ENCODE peak calls at places on chromosomes 4 and X, in seven cellular contexts. V is K562, S is HCT116, I is GM12878, H is HepG2, F is H1, C is SK-N-SH. J is an unnamed sample.

GRCh38 chrX:149908308-149908707 is 21.1 kb upstream of the HSFX4 start:
- DNase-seq in S (no peak), F (no peak), H (no peak), I (peak), V (no peak), C (no peak), J (no peak)

GRCh38 chr4:61149278-61149677 is 50.8 kb upstream of the ADGRL3 start:
- DNase-seq in I (no peak), F (no peak), S (no peak), C (no peak), V (no peak), H (no peak), J (no peak)

GRCh38 chrX:70500826-70501225 is 56.2 kb downstream of the DLG3 start:
- DNase-seq in H (no peak), I (no peak), C (no peak), V (no peak), F (no peak), S (no peak), J (no peak)

GRCh38 chr4:7944568-7945220 is 5.0 kb upstream of the AFAP1 start:
- DNase-seq in H (peak), C (no peak), S (no peak), F (no peak), I (no peak), V (no peak), J (no peak)

GRCh38 chrX:119072771-119073170 is at the start of gene CT47C1:
- DNase-seq in H (no peak), V (peak), C (no peak), F (no peak), I (no peak), S (no peak), J (peak)

GRCh38 chr4:121668368-121669162 is 28.2 kb downstream of the ANXA5 start:
- DNase-seq in F (no peak), I (no peak), S (no peak), C (no peak), V (no peak), H (no peak), J (no peak)

GRCh38 chrX:118528089-118528753 is 32.6 kb downstream of the DOCK11 start:
- DNase-seq in H (no peak), C (no peak), I (peak), S (no peak), V (no peak), F (no peak), J (no peak)

GRCh38 chr4:60721680-60722079 is 478.4 kb upstream of the ADGRL3 start:
- DNase-seq in H (no peak), V (no peak), S (no peak), I (no peak), F (no peak), C (no peak), J (no peak)

GRCh38 chr4:3401436-3402171 is 40.2 kb upstream of the HGFAC start:
- DNase-seq in F (no peak), I (no peak), V (no peak), S (no peak), H (no peak), C (no peak), J (no peak)

GRCh38 chr4:37188100-37188499 is 56.4 kb upstream of the NWD2 start:
- DNase-seq in H (peak), F (peak), I (no peak), S (peak), V (peak), C (peak), J (no peak)

GRCh38 chr4:8672486-8672885 is 79.9 kb downstream of the CPZ start:
- DNase-seq in H (no peak), I (no peak), F (no peak), V (no peak), C (no peak), S (no peak), J (no peak)

GRCh38 chr4:124777007-124777406 is 64.5 kb upstream of the ANKRD50 start:
- DNase-seq in F (no peak), C (no peak), S (no peak), V (no peak), I (no peak), H (no peak), J (no peak)
- TF ChIP-seq JUND in F (no peak), C (no peak), S (no peak), V (no peak), I (no peak), H (no peak), J (no peak)

DNA sequence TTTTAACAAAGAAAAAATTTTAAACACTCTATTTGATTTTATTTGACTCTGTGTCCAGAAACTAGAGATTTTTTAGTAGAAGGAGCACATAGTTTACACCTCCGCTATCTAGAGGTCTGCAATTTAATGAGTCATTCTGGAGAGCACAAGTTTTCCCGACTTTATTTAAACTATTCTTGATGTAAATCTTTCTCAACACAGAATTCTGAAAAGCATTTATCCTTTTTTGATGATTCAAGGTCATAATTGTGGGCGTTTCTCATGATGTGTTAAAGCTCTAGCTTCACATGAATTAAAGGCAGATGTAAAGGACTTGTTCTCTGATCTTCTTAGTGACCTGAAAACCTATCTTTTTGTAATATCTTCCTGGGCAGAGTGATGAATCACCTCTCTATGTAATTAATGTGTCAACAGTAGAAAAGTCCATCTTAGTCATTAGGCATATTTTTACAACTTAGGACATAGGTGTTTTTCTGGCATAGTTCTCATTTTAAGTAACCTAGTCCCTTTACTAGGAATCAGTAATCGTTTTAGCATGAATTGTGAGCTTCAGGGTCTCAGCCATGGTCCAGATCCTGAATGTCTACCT is 128.8 kb downstream of the COMMD8 start:
- DNase-seq in H (no peak), S (no peak), C (no peak), F (no peak), I (no peak), V (no peak), J (no peak)
- TF ChIP-seq JUND in H (no peak), S (no peak), C (no peak), F (no peak), I (no peak), V (no peak), J (no peak)

DNA sequence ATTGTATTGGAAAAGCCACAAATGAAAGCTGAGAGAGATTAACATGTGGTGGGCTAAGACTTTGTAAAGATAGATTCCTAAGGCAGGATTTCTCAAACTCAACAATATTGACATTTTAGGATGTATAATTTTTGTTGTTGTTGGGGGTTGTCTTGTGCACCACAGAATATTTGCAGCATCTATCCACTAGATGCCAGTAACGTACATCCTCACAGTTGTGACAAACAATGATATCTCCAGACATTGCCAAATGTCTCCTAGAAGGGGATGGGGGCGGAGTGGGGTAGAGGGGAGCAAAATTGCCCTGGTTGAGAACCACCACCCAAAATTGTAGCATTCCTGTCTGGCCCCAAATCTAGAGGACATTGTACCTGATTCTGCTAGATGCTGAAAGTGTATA is 14.7 kb upstream of the CBR4 start:
- DNase-seq in S (peak), I (no peak), H (no peak), C (peak), F (no peak), V (peak), J (peak)
- TF ChIP-seq JUND in S (no peak), I (no peak), H (no peak), C (no peak), F (no peak), V (no peak), J (no peak)

GRCh38 chrX:8364369-8365141 is 100.1 kb upstream of the VCX3B start:
- DNase-seq in I (no peak), H (peak), S (no peak), C (peak), V (peak), F (peak), J (no peak)
- TF ChIP-seq JUND in I (no peak), H (no peak), S (no peak), C (no peak), V (no peak), F (no peak), J (no peak)

GRCh38 chr4:186693159-186693815 is 30.4 kb downstream of the FAT1 start:
- DNase-seq in S (peak), H (no peak), C (no peak), F (no peak), V (peak), I (no peak), J (no peak)
- TF ChIP-seq JUND in S (peak), H (no peak), C (no peak), F (no peak), V (peak), I (no peak), J (no peak)

GRCh38 chrX:12986164-12986779 is 11.4 kb downstream of the TMSB4X start:
- DNase-seq in F (no peak), V (peak), S (no peak), I (no peak), C (no peak), H (no peak), J (no peak)

GRCh38 chrX:12985336-12985735 is 10.4 kb downstream of the TMSB4X start:
- DNase-seq in S (no peak), F (no peak), I (no peak), H (no peak), C (no peak), V (no peak), J (no peak)

GRCh38 chrX:12987340-12987739 is 12.4 kb downstream of the TMSB4X start:
- DNase-seq in V (no peak), C (no peak), H (no peak), I (no peak), S (no peak), F (no peak), J (no peak)

GRCh38 chrX:12986886-12987285 is 12.0 kb downstream of the TMSB4X start:
- DNase-seq in C (no peak), S (no peak), I (no peak), H (no peak), V (no peak), F (no peak), J (no peak)

GRCh38 chrX:12984629-12985303 is 9.9 kb downstream of the TMSB4X start:
- DNase-seq in H (no peak), V (peak), F (no peak), S (peak), I (no peak), C (no peak), J (no peak)
- TF ChIP-seq JUND in H (no peak), V (peak), F (no peak), S (no peak), I (peak), C (no peak), J (no peak)

DNA sequence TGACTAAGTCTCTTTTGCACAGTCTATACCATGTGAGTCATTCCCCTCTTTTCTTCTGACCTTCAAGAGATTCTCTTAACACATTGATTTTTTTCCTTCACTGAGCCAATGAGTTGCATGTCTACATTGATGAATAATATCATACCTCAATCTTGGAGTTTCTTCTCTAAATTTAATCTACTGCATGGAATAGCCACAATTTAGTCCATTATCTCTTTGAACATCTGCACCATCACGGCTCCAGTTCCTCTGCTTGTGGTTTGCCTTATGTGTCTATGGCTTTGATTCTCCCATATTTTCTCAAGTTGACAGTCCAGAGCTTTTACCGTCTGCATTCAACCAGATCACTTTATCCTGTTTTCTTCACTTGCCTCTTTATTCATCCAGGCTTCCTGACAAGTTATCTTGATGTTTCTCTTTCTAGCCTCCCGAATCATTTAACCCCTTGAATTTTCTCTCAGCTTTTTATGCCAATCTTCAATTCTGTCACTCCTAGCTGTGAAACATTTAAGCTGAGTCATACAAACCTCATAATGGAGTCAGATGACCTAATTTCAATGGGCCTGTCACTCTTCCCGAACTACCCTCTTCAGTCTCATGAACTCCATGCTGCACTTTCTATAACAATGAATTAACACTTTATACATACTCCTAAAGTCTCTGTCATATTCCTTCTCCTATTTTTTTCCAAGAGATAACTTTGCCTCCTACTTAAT is 222.3 kb downstream of the CPE start:
- DNase-seq in S (no peak), V (no peak), H (no peak), F (no peak), C (no peak), I (no peak), J (no peak)
- TF ChIP-seq JUND in S (no peak), V (no peak), H (no peak), F (no peak), C (no peak), I (no peak), J (no peak)

GRCh38 chrX:29869837-29870236 is 345.5 kb upstream of the MAGEB2 start:
- DNase-seq in I (no peak), F (no peak), C (no peak), H (no peak), S (no peak), V (no peak), J (no peak)

GRCh38 chrX:29867971-29868370 is 347.4 kb upstream of the MAGEB2 start:
- DNase-seq in F (no peak), V (no peak), I (no peak), H (no peak), S (no peak), C (no peak), J (no peak)

GRCh38 chrX:29870608-29871007 is 344.8 kb upstream of the MAGEB2 start:
- DNase-seq in F (no peak), S (no peak), V (no peak), I (no peak), H (no peak), C (no peak), J (no peak)

DNA sequence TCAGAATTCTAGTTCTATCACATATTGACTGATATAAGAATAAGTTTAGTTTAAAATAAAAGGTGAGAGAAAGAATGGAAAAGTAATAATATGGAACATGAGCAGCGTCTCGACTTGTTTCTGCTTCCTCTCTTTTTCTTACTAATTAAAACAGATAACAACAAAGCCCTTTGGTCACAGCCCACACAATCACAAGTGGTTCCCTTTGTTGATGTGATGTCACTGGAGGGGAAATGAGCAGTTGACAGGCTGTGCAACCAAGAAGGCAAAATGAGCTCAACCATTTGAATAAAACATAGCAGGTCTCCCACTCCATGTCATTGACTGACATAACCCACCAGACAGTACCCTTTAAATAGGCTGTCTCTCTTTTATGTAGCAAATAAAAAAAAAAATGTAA is 342.5 kb upstream of the MAGEB2 start:
- DNase-seq in I (no peak), F (no peak), C (no peak), H (no peak), S (no peak), V (no peak), J (no peak)
- TF ChIP-seq JUND in I (no peak), F (no peak), C (no peak), H (no peak), S (no peak), V (no peak), J (no peak)

GRCh38 chrX:123830309-123830708 is 29.5 kb upstream of the XIAP start:
- DNase-seq in S (no peak), F (no peak), H (peak), V (no peak), C (no peak), I (peak), J (no peak)
- TF ChIP-seq JUND in S (no peak), F (no peak), H (no peak), V (no peak), C (no peak), I (no peak), J (no peak)

GRCh38 chr4:102713096-102713495 is 47.7 kb downstream of the MANBA start:
- DNase-seq in C (no peak), F (no peak), H (peak), I (no peak), S (no peak), V (no peak), J (no peak)

GRCh38 chr4:102722740-102723139 is 38.0 kb downstream of the MANBA start:
- DNase-seq in H (no peak), S (no peak), I (no peak), C (no peak), V (no peak), F (no peak), J (no peak)

GRCh38 chr4:102723511-102723910 is 37.3 kb downstream of the MANBA start:
- DNase-seq in C (no peak), S (no peak), I (no peak), V (no peak), F (no peak), H (no peak), J (no peak)

GRCh38 chr4:102715057-102715456 is 45.7 kb downstream of the MANBA start:
- DNase-seq in I (no peak), C (no peak), S (no peak), V (no peak), F (no peak), H (no peak), J (no peak)

DNA sequence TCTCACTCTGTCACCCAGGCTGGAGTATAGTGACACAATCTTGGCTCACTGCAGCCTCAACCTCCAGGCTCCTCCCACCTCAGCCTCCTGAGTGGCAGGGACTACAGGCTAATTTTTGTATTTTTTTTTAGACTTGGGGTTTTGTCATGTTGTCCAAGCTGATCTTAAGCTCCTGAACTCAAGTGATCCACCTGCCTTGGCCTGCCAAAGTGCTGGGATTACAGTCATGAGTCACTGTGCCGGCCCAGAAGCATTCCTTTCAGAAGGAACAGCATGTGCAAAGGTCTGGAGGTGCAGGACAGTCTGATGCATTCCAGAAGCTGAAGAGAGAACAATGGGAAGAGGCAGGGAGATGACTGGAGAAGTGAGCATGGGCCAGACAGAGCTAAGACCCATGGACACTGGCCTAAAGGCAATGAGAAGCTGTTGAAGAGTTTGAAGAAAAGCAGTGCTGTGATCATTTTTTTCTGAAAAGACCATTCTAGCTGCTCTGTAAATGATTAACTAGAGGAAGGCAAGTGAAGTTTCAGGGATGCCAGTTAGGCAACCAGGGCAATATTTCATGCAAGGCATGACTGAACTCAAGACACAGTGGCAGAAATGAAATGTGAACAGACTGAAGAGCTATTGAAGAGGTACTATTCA is 43.2 kb downstream of the MANBA start:
- DNase-seq in C (no peak), F (no peak), S (no peak), V (no peak), I (no peak), H (peak), J (no peak)
- TF ChIP-seq JUND in C (no peak), F (no peak), S (peak), V (no peak), I (no peak), H (peak), J (no peak)